ENCODE peak calls at places on chromosomes 1 and 21, in six cellular contexts. M is IMR-90, V is H9, P is neuronal stem cell, S is mesenchymal stem cell, Z is H1. U is an unnamed sample.

GRCh38 chr1:201766117-201766863 is 62.7 kb upstream of the IPO9 start:
- DNase-seq in V (no peak), S (peak; percentile 76), Z (no peak), P (no peak), M (peak; percentile 91), U (no peak)

GRCh38 chr1:20698195-20698910 is 19.5 kb downstream of the KIF17 start:
- DNase-seq in S (peak; percentile 78), V (no peak), P (no peak), Z (no peak), M (peak; percentile 89), U (peak; percentile 44)

GRCh38 chr1:194698908-194699318 is 1512.5 kb upstream of the B3GALT2 start:
- DNase-seq in V (no peak), Z (no peak), M (peak; percentile 42), P (no peak), S (no peak), U (no peak)

GRCh38 chr21:41360072-41360821 is 1.6 kb upstream of the MX2 start:
- DNase-seq in S (no peak), Z (no peak), M (peak; percentile 26), P (no peak), V (peak; percentile 64), U (peak; percentile 24)

GRCh38 chr1:116962976-116963639 is 38.5 kb upstream of the CD101 start:
- DNase-seq in P (no peak), Z (no peak), V (no peak), M (no peak), S (no peak), U (no peak)

GRCh38 chr1:87450615-87451209 is 122.0 kb downstream of the LMO4 start:
- DNase-seq in M (no peak), V (peak; percentile 65), Z (no peak), S (no peak), P (no peak), U (peak; percentile 57)

GRCh38 chr1:197924516-197925123 is 7.4 kb downstream of the LHX9 start:
- DNase-seq in S (peak; percentile 57), P (peak; percentile 47), V (no peak), M (peak; percentile 61), Z (no peak), U (peak; percentile 71)

GRCh38 chr1:173206816-173207595 is at the start of gene TNFSF4:
- DNase-seq in S (no peak), Z (no peak), V (no peak), P (no peak), M (peak; percentile 43), U (no peak)

GRCh38 chr1:99305626-99306025 is 41.3 kb downstream of the PLPPR4 start:
- DNase-seq in M (peak; percentile 41), P (no peak), Z (no peak), V (no peak), S (no peak), U (no peak)

GRCh38 chr1:59743324-59744108 is 71.2 kb upstream of the HOOK1 start:
- DNase-seq in V (no peak), M (no peak), S (peak; percentile 67), P (no peak), Z (no peak), U (no peak)

GRCh38 chr1:207985996-207986395 is 75.1 kb upstream of the CD34 start:
- DNase-seq in Z (no peak), V (no peak), P (no peak), M (no peak), S (no peak), U (no peak)

GRCh38 chr1:228401782-228402637 is 4.6 kb downstream of the TRIM11 start:
- DNase-seq in S (no peak), M (no peak), V (peak; percentile 13), Z (no peak), P (no peak), U (no peak)

GRCh38 chr1:169031566-169032224 is 74.8 kb upstream of the ATP1B1 start:
- DNase-seq in P (no peak), Z (no peak), M (no peak), S (no peak), V (no peak), U (peak; percentile 89)

GRCh38 chr1:151606384-151606783 is 5.5 kb upstream of the SNX27 start:
- DNase-seq in Z (no peak), S (no peak), P (no peak), M (peak; percentile 48), V (no peak), U (peak; percentile 72)

GRCh38 chr1:96313216-96313615 is 408.4 kb upstream of the PTBP2 start:
- DNase-seq in P (no peak), M (peak; percentile 86), S (peak; percentile 37), Z (no peak), V (no peak), U (no peak)

GRCh38 chr21:39208624-39209333 is 25.5 kb upstream of the PSMG1 start:
- DNase-seq in M (peak; percentile 21), P (no peak), Z (no peak), S (peak; percentile 14), V (no peak), U (peak; percentile 65)

GRCh38 chr1:42949312-42950145 is 9.1 kb downstream of the SLC2A1 start:
- DNase-seq in S (no peak), P (no peak), Z (no peak), V (no peak), M (no peak), U (no peak)
- H2BK15ac ChIP-seq in S (peak overlapping the region; percentile 90), P (no peak overlapping the region), Z (no peak overlapping the region), V (no peak overlapping the region), M (peak overlapping the region; percentile 53), U (no peak overlapping the region)

GRCh38 chr1:235933483-235934116 is 66.9 kb upstream of the LYST start:
- DNase-seq in Z (no peak), M (no peak), P (no peak), V (no peak), S (no peak), U (no peak)
- H2AK5ac ChIP-seq in Z (no peak overlapping the region), M (no peak overlapping the region), P (no peak overlapping the region), V (no peak overlapping the region), S (no peak overlapping the region), U (no peak overlapping the region)

DNA sequence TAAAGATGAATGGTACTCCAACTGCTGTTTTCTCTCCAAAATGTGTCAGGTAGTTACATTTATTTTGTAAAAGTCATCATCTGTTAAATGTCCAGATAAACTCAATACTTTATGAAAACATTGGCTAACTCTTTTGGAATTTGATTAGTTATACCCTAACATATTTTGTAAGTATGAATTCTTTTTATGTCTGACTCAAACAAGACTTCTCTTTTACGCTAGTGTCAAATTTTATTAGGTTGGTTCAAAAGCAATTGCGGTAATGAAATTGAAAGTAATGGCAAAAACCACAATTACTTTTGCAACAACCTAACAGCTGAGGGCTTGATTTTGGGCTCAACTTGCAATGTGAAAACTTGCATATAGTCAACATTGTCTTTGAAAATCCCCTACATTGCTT is 41.0 kb upstream of the USP25 start:
- DNase-seq in M (no peak), S (no peak), Z (no peak), V (no peak), P (no peak), U (no peak)
- H2BK15ac ChIP-seq in M (no peak overlapping the region), S (no peak overlapping the region), Z (no peak overlapping the region), V (no peak overlapping the region), P (no peak overlapping the region), U (no peak overlapping the region)

GRCh38 chr1:153978274-153978909 is 918 bp upstream of the JTB start:
- DNase-seq in P (no peak), M (no peak), S (no peak), Z (no peak), V (no peak), U (no peak)

GRCh38 chr1:153973071-153973470 is 4.4 kb downstream of the JTB start:
- DNase-seq in V (no peak), P (no peak), Z (no peak), S (no peak), M (no peak), U (no peak)

GRCh38 chr1:153973478-153973877 is 4.0 kb downstream of the JTB start:
- DNase-seq in M (no peak), V (no peak), P (no peak), S (no peak), Z (no peak), U (no peak)

GRCh38 chr1:153977250-153978240 is at the start of gene JTB:
- DNase-seq in S (peak; percentile 86), P (peak; percentile 82), M (peak; percentile 78), V (peak; percentile 82), Z (no peak), U (peak; percentile 92)

GRCh38 chr1:153976819-153977249 is 640 bp downstream of the JTB start:
- DNase-seq in P (no peak), V (no peak), Z (no peak), S (no peak), M (no peak), U (no peak)
- H2AK5ac ChIP-seq in P (no peak overlapping the region), V (no peak overlapping the region), Z (no peak overlapping the region), S (no peak overlapping the region), M (peak overlapping the region; percentile 67), U (no peak overlapping the region)

DNA sequence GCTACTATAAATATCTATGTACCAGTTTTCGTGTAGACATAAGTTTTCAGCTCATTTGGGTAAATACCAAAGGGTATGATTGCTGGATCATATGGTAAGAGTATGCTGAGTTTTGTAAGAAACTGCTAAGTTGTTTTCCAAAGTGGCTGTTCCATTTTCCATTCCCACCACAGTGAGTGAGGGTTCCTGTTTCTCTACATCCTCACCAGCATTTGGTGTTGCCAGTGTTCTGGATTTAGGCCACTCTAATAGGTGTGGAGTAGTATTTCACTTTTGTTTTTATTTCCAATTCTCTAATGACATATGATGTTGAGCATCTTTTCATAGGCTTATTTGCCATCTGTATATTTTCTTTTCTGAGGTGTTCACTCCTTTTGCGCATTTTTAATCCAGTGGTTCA is 112.2 kb downstream of the GALNT2 start:
- DNase-seq in M (no peak), S (no peak), Z (no peak), V (no peak), P (no peak), U (no peak)
- H2BK15ac ChIP-seq in M (no peak overlapping the region), S (no peak overlapping the region), Z (no peak overlapping the region), V (no peak overlapping the region), P (no peak overlapping the region), U (no peak overlapping the region)